ENCODE peak calls at places on chromosomes 5 and 9, in nine cellular contexts. C, M, E, L, A, R, Y, J and Q are unnamed samples. For H3K4me1, the result is how much of the 10 kb centered on the place peaks cover.

GRCh38 chr5:133325834-133326233 is 274.0 kb downstream of the HSPA4 start:
- DNase-seq in C (no peak), M (no peak), E (no peak), L (no peak), A (no peak), R (no peak), Y (no peak), J (no peak), Q (no peak)

GRCh38 chr5:172664018-172664417 is 23.0 kb downstream of the NEURL1B start:
- DNase-seq in C (no peak), M (peak), E (no peak), L (no peak), A (no peak), R (no peak), Y (no peak), J (no peak), Q (no peak)

GRCh38 chr9:128169925-128170324 is 9.9 kb downstream of the BBLN start:
- DNase-seq in C (no peak), M (no peak), E (no peak), L (no peak), A (no peak), R (no peak), Y (no peak), J (no peak), Q (no peak)

GRCh38 chr5:174003795-174004194 is 14.8 kb downstream of the C5orf47 start:
- DNase-seq in C (no peak), M (no peak), E (no peak), L (no peak), A (no peak), R (no peak), Y (no peak), J (no peak), Q (no peak)

GRCh38 chr5:173265433-173265832 is 30.4 kb upstream of the NKX2-5 start:
- DNase-seq in C (no peak), M (no peak), E (peak), L (no peak), A (peak), R (no peak), Y (no peak), J (no peak), Q (no peak)

GRCh38 chr5:139784488-139784887 is 11.1 kb upstream of the PSD2 start:
- DNase-seq in C (no peak), M (no peak), E (no peak), L (no peak), A (no peak), R (no peak), Y (no peak), J (no peak), Q (no peak)

GRCh38 chr9:70392850-70393249 is 21.6 kb downstream of the KLF9 start:
- DNase-seq in C (no peak), M (no peak), E (no peak), L (no peak), A (no peak), R (no peak), Y (no peak), J (no peak), Q (no peak)

GRCh38 chr5:113489299-113489698 is 1.0 kb upstream of the MCC start:
- DNase-seq in C (no peak), M (no peak), E (peak), L (peak), A (no peak), R (peak), Y (no peak), J (no peak), Q (no peak)

GRCh38 chr5:119897537-119898370 is 268.4 kb downstream of the FAM170A start:
- DNase-seq in C (no peak), M (no peak), E (no peak), L (no peak), A (no peak), R (no peak), Y (no peak), J (no peak), Q (no peak)

GRCh38 chr5:59709346-59709821 is 184.1 kb downstream of the PDE4D start:
- DNase-seq in C (no peak), M (peak), E (no peak), L (no peak), A (no peak), R (no peak), Y (no peak), J (no peak), Q (no peak)

GRCh38 chr9:7360513-7360912 is 439.1 kb downstream of the DMAC1 start:
- DNase-seq in C (no peak), M (peak), E (no peak), L (no peak), A (no peak), R (no peak), Y (no peak), J (no peak), Q (peak)

GRCh38 chr5:100902406-100903035 is 561 bp downstream of the ST8SIA4 start:
- DNase-seq in C (no peak), M (peak), E (no peak), L (no peak), A (no peak), R (peak), Y (no peak), J (no peak), Q (no peak)

GRCh38 chr5:35198681-35199080 is 31.6 kb downstream of the PRLR start:
- DNase-seq in C (no peak), M (no peak), E (no peak), L (no peak), A (no peak), R (no peak), Y (no peak), J (no peak), Q (no peak)

GRCh38 chr5:134438641-134439621 is 27.2 kb upstream of the CDKN2AIPNL start:
- DNase-seq in C (peak), M (peak), E (peak), L (peak), A (peak), R (no peak), Y (peak), J (peak), Q (no peak)

GRCh38 chr9:91736311-91736710 is 213.7 kb downstream of the ROR2 start:
- DNase-seq in C (no peak), M (no peak), E (no peak), L (no peak), A (no peak), R (no peak), Y (no peak), J (no peak), Q (no peak)

GRCh38 chr5:141681695-141682641 is at the start of gene ARAP3:
- DNase-seq in C (peak), M (peak), E (peak), L (peak), A (peak), R (peak), Y (peak), J (peak), Q (peak)

GRCh38 chr5:83750759-83751158 is 30.1 kb upstream of the HAPLN1 start:
- DNase-seq in C (no peak), M (no peak), E (no peak), L (no peak), A (no peak), R (no peak), Y (no peak), J (no peak), Q (no peak)

GRCh38 chr9:109816490-109816889 is 36.5 kb downstream of the PALM2AKAP2 start:
- DNase-seq in C (no peak), M (no peak), E (peak), L (peak), A (no peak), R (peak), Y (no peak), J (peak), Q (no peak)

GRCh38 chr5:174354571-174354970 is 309.1 kb downstream of the NSG2 start:
- DNase-seq in C (no peak), M (no peak), E (no peak), L (no peak), A (no peak), R (no peak), Y (no peak), J (no peak), Q (no peak)

GRCh38 chr5:1159774-1160406 is 41.5 kb upstream of the SLC6A19 start:
- DNase-seq in C (no peak), M (no peak), E (no peak), L (no peak), A (no peak), R (no peak), Y (no peak), J (no peak), Q (no peak)

GRCh38 chr9:93586290-93587057 is 10.1 kb downstream of the PHF2 start:
- DNase-seq in C (peak), M (no peak), E (peak), L (peak), A (peak), R (no peak), Y (no peak), J (no peak), Q (no peak)

GRCh38 chr5:2393556-2393955 is 357.9 kb downstream of the IRX2 start:
- DNase-seq in C (no peak), M (no peak), E (no peak), L (no peak), A (no peak), R (no peak), Y (no peak), J (no peak), Q (no peak)

GRCh38 chr5:80957031-80957761 is 3.0 kb upstream of the RASGRF2 start:
- DNase-seq in C (no peak), M (peak), E (no peak), L (no peak), A (no peak), R (peak), Y (no peak), J (no peak), Q (no peak)

GRCh38 chr5:17808566-17808965 is 174.3 kb downstream of the TAF11L14 start:
- DNase-seq in C (no peak), M (no peak), E (no peak), L (no peak), A (no peak), R (no peak), Y (no peak), J (no peak), Q (no peak)

GRCh38 chr5:3346111-3346820 is 249.4 kb upstream of the IRX1 start:
- DNase-seq in C (peak), M (no peak), E (no peak), L (no peak), A (no peak), R (no peak), Y (peak), J (no peak), Q (no peak)

GRCh38 chr5:96049398-96050272 is 88.0 kb upstream of the ELL2 start:
- DNase-seq in C (no peak), M (no peak), E (no peak), L (no peak), A (no peak), R (peak), Y (no peak), J (no peak), Q (no peak)

GRCh38 chr5:39266442-39266841 is 47.1 kb upstream of the FYB1 start:
- DNase-seq in C (no peak), M (no peak), E (no peak), L (no peak), A (no peak), R (no peak), Y (no peak), J (no peak), Q (no peak)

GRCh38 chr5:160311491-160312138 is 749 bp downstream of the CCNJL start:
- DNase-seq in C (no peak), M (peak), E (no peak), L (peak), A (peak), R (peak), Y (no peak), J (no peak), Q (peak)

GRCh38 chr5:16552666-16553343 is 64.0 kb downstream of the RETREG1 start:
- DNase-seq in C (peak), M (peak), E (peak), L (peak), A (peak), R (peak), Y (peak), J (peak), Q (peak)

GRCh38 chr5:9370256-9370655 is 175.6 kb downstream of the SEMA5A start:
- DNase-seq in C (no peak), M (no peak), E (no peak), L (no peak), A (no peak), R (no peak), Y (no peak), J (no peak), Q (no peak)

GRCh38 chr5:19927919-19928318 is 60.1 kb downstream of the CDH18 start:
- DNase-seq in C (no peak), M (peak), E (no peak), L (no peak), A (no peak), R (no peak), Y (no peak), J (no peak), Q (peak)

GRCh38 chr5:72498284-72498683 is 8.9 kb downstream of the ZNF366 start:
- DNase-seq in C (no peak), M (no peak), E (no peak), L (no peak), A (no peak), R (peak), Y (no peak), J (no peak), Q (no peak)

GRCh38 chr9:7216004-7216821 is 458.4 kb downstream of the KDM4C start:
- DNase-seq in C (no peak), M (no peak), E (no peak), L (no peak), A (no peak), R (no peak), Y (no peak), J (no peak), Q (no peak)

GRCh38 chr9:4497855-4498254 is 7.6 kb downstream of the SLC1A1 start:
- DNase-seq in C (no peak), M (no peak), E (no peak), L (no peak), A (no peak), R (peak), Y (no peak), J (no peak), Q (no peak)

GRCh38 chr5:431711-432050 is 11.3 kb upstream of the EXOC3 start:
- DNase-seq in C (peak), M (no peak), E (no peak), L (peak), A (no peak), R (no peak), Y (no peak), J (no peak), Q (no peak)

DNA sequence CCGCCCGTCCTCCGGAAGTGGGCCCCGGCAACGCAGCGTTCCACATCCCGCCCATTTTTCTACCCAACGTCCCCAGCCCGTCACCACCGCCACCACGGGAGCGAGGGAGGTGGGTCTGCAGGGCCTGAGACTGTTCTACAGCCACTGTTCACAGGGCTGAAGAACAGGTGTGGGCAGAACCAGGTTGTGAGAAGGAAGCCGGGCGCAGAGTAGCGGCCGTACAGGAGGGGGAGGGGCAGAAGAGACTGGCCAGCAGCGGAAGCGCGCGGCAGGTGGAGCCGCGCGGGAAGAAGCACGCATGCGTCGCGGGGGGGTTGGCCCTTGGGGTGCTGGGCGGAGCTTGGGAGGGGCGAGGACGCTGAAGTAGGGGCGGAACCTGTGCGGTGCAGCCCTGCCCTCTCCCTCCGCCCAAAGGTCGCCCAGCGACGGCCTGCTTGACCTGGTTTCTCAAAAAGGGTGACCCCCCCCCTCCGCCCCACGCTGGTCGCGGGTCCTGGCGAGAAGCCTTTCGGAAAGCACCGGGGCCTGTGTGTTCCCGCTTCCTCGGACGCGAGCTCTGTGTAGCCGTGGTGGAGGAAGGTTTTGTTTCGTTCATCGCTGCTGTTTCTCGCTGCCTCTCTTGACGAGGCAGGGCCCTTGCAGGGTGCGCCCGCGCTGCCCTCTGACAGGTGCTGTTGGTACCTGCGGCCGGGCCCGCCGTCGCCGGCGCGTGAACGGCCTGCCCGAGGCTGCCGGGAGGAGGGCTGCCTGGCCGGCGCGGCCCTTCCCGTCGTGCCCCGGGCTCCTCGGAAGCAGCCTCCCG is 7.8 kb upstream of the MGAT1 start:
- DNase-seq in C (peak), M (peak), E (peak), L (peak), A (peak), R (peak), Y (peak), J (peak), Q (peak)
- H3K4me1 ChIP-seq in C (under half), M (under half), E (half or more), L (under half), A (half or more), R (under half), Y (under half), J (under half), Q (under half)

GRCh38 chr9:14189146-14189545 is 124.8 kb downstream of the NFIB start:
- DNase-seq in C (no peak), M (no peak), E (no peak), L (no peak), A (no peak), R (no peak), Y (no peak), J (no peak), Q (no peak)
- TF ChIP-seq CTCF in C (no peak), M (no peak), E (no peak), L (no peak), A (no peak), R (no peak), Y (no peak), J (no peak), Q (no peak)

GRCh38 chr5:157265714-157266285 is at the start of gene CYFIP2:
- DNase-seq in C (peak), M (peak), E (no peak), L (peak), A (peak), R (peak), Y (peak), J (peak), Q (peak)
- H3K4me1 ChIP-seq in C (under half), M (under half), E (under half), L (under half), A (under half), R (under half), Y (under half), J (under half), Q (under half)

GRCh38 chr5:94830520-94830919 is 212.1 kb downstream of the SLF1 start:
- DNase-seq in C (no peak), M (peak), E (no peak), L (no peak), A (no peak), R (peak), Y (no peak), J (no peak), Q (peak)
- TF ChIP-seq CTCF in C (no peak), M (peak), E (peak), L (no peak), A (peak), R (no peak), Y (no peak), J (no peak), Q (peak)

DNA sequence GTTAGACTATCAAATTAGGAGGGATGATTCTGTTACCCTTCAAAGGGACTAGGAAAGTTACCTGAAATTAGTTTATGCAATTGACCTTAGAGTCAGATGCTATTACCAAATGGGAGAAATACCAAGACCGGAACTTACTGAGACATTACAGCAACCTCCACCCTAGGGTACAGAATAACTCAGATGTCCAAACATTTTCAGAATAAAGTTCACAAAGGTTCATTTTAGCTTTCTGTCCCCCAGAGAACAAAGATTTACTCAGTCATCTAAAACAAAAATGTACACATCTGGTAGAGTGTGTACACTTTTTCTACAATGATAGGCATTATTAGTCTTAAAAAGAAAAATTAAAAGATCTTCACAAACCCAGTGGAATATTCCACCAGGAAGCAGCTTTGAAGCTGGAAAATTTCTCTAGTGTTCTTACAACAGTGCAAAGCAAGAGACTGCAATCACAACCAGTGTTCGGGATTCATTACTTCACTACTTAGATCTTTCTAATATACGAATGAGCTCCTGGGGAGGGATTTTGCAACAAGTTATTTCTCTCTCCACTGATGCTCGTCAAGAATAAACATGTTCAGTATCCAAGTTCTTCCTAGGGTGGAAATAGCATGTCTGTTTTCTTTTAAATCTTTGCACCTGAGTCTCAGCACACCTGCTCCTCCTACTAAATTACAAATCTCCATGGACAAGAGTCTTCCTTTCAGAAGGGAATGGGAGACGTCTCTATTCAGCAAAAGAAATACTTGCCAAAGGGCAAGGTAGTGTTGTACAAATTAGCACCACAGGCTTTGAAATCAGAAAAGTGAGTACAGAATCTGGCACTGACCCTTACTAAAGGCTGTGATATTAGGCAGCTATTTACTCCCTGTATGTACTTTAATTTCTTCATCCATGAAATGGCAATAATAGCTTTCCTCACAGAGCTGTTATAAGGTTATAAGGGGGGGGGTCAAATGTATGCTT is 8.8 kb downstream of the ETF1 start:
- DNase-seq in C (no peak), M (no peak), E (no peak), L (no peak), A (no peak), R (no peak), Y (no peak), J (no peak), Q (no peak)
- H3K4me1 ChIP-seq in C (under half), M (under half), E (under half), L (under half), A (half or more), R (under half), Y (under half), J (under half), Q (under half)

GRCh38 chr5:124902097-124902821 is 155.8 kb upstream of the ZNF608 start:
- DNase-seq in C (no peak), M (no peak), E (no peak), L (no peak), A (no peak), R (peak), Y (no peak), J (peak), Q (peak)
- TF ChIP-seq CTCF in C (no peak), M (no peak), E (no peak), L (no peak), A (no peak), R (no peak), Y (no peak), J (no peak), Q (no peak)

DNA sequence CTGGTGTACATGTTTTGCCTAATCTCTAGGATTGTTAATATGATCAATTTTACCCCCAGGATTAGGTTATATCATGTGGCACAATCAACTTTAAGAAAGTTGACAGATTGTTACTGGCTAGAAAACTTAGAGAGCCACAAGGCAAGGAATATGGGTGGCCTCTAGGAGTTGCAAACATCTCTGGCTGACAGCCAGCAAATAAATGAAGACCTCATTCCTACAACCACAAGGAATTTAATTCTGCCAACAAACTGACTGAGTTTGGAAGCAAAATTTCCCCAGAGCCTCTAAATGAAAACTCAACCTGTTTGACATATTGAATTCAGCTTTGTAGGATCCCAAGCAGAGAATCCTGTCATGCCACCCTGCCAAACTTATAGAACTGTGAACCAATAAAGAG is 196.4 kb upstream of the PTGER4 start:
- DNase-seq in C (no peak), M (no peak), E (no peak), L (no peak), A (no peak), R (no peak), Y (no peak), J (no peak), Q (no peak)
- H3K4me1 ChIP-seq in C (under half), M (under half), E (under half), L (under half), A (under half), R (under half), Y (under half), J (under half), Q (under half)